ENCODE peak calls at places on chromosomes 4 and X, in five cellular contexts. H is SK-N-SH, D is K562, T is HepG2, C is GM12878. K is an unnamed sample.

GRCh38 chr4:86596802-86597201 is 2.7 kb downstream of the PTPN13 start:
- DNase-seq in T (no peak), H (no peak), D (no peak), C (no peak), K (peak; percentile 7)

GRCh38 chrX:17374619-17375360 is at the start of gene NHS:
- DNase-seq in H (peak; percentile 88), T (no peak), D (peak; percentile 31), C (no peak), K (peak; percentile 61)

GRCh38 chr4:88659890-88660208 is 37.8 kb downstream of the NAP1L5 start:
- DNase-seq in H (no peak), D (no peak), T (peak; percentile 25), C (no peak), K (no peak)

GRCh38 chrX:148043456-148043855 is 62.3 kb downstream of the FMR1NB start:
- DNase-seq in H (no peak), D (no peak), C (no peak), T (no peak), K (no peak)

GRCh38 chr4:951594-952468 is 19.6 kb downstream of the TMEM175 start:
- DNase-seq in C (no peak), T (no peak), D (no peak), H (peak; percentile 33), K (no peak)

GRCh38 chrX:48306175-48306574 is 50.3 kb downstream of the SSX3 start:
- DNase-seq in H (no peak), T (no peak), D (peak; percentile 19), C (no peak), K (no peak)

GRCh38 chr4:90727938-90728337 is 600.7 kb downstream of the CCSER1 start:
- DNase-seq in T (no peak), C (no peak), D (no peak), H (no peak), K (peak; percentile 45)

GRCh38 chrX:16552546-16552945 is 97.4 kb upstream of the S100G start:
- DNase-seq in H (no peak), D (no peak), T (no peak), C (no peak), K (no peak)

GRCh38 chr4:110830461-110830860 is 207.6 kb upstream of the PITX2 start:
- DNase-seq in H (no peak), T (no peak), D (no peak), C (no peak), K (no peak)

GRCh38 chr4:36494766-36495165 is 213.3 kb downstream of the DTHD1 start:
- DNase-seq in T (no peak), C (no peak), D (no peak), H (no peak), K (no peak)

GRCh38 chrX:44903107-44903506 is 30.1 kb downstream of the KDM6A start:
- DNase-seq in H (no peak), T (peak; percentile 50), C (no peak), D (peak; percentile 18), K (peak; percentile 33)

GRCh38 chr4:72899214-72899613 is 170.3 kb downstream of the COX18 start:
- DNase-seq in D (no peak), H (no peak), C (no peak), T (peak; percentile 67), K (no peak)

GRCh38 chr4:168695288-168695687 is 198.4 kb downstream of the PALLD start:
- DNase-seq in T (no peak), C (no peak), H (no peak), D (no peak), K (no peak)

GRCh38 chrX:49310371-49310770 is 6.9 kb downstream of the GAGE10 start:
- DNase-seq in D (no peak), T (no peak), H (no peak), C (no peak), K (no peak)

GRCh38 chr4:172982151-172982590 is 186.4 kb upstream of the GALNT7 start:
- DNase-seq in H (no peak), D (no peak), T (no peak), C (peak; percentile 33), K (peak; percentile 69)

GRCh38 chrX:8879750-8880149 is 78.6 kb upstream of the FAM9A start:
- DNase-seq in H (peak; percentile 33), T (peak; percentile 1), D (peak; percentile 57), C (no peak), K (no peak)

GRCh38 chr4:15542795-15543194 is 73.1 kb downstream of the CC2D2A start:
- DNase-seq in T (no peak), C (no peak), D (no peak), H (no peak), K (no peak)
- TF ChIP-seq ZBTB33 in T (no peak), C (no peak), D (no peak), H (no peak), K (no peak)

GRCh38 chrX:97039363-97040029 is 155.8 kb downstream of the RPA4 start:
- DNase-seq in T (no peak), C (peak; percentile 61), H (no peak), D (no peak), K (no peak)
- TF ChIP-seq ZBTB33 in T (no peak), C (no peak), H (no peak), D (no peak), K (no peak)

GRCh38 chr4:180333156-180333555 is 1910.0 kb upstream of the TENM3 start:
- DNase-seq in C (no peak), H (no peak), T (no peak), D (no peak), K (no peak)
- TF ChIP-seq ZBTB33 in C (no peak), H (no peak), T (no peak), D (no peak), K (no peak)

DNA sequence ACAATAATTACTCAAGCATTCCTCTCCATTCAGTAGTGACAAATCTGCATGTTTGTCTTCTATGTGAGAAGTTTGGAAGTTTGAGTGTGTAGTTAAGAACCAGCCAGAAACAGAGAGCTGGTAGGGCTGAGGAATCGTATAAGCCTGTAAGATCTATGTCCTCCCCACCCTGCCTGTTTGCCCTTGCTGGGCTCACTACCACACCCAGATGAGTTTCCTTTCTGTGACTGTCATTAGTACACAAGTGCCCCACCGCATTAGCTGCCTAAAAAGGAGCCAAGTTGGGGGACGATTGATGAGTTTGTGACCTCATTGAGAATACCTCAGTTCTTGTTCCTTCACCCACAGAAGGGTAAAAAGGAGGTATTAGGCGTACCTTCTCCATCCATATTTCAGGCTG is 28.3 kb downstream of the DOCK11 start:
- DNase-seq in D (no peak), H (no peak), T (no peak), C (no peak), K (no peak)
- TF ChIP-seq ZBTB33 in D (no peak), H (no peak), T (no peak), C (no peak), K (no peak)

GRCh38 chr4:52852696-52853095 is 9.4 kb upstream of the RASL11B start:
- DNase-seq in C (no peak), T (no peak), H (no peak), D (no peak), K (no peak)
- TF ChIP-seq ZBTB33 in C (no peak), T (no peak), H (no peak), D (no peak), K (no peak)

GRCh38 chrX:39335447-39336235 is 534.4 kb downstream of the MID1IP1 start:
- DNase-seq in T (no peak), C (no peak), D (no peak), H (no peak), K (no peak)

GRCh38 chrX:39337461-39337860 is 536.2 kb downstream of the MID1IP1 start:
- DNase-seq in D (no peak), C (no peak), H (no peak), T (no peak), K (no peak)

GRCh38 chrX:39338583-39338982 is 537.3 kb downstream of the MID1IP1 start:
- DNase-seq in C (no peak), H (no peak), D (no peak), T (no peak), K (no peak)

GRCh38 chrX:39331062-39331704 is 529.9 kb downstream of the MID1IP1 start:
- DNase-seq in C (peak; percentile 62), H (no peak), T (no peak), D (no peak), K (no peak)

GRCh38 chrX:39336709-39337294 is 535.5 kb downstream of the MID1IP1 start:
- DNase-seq in H (no peak), C (peak; percentile 32), D (no peak), T (no peak), K (no peak)
- TF ChIP-seq ZBTB33 in H (no peak), C (no peak), D (no peak), T (no peak), K (no peak)

DNA sequence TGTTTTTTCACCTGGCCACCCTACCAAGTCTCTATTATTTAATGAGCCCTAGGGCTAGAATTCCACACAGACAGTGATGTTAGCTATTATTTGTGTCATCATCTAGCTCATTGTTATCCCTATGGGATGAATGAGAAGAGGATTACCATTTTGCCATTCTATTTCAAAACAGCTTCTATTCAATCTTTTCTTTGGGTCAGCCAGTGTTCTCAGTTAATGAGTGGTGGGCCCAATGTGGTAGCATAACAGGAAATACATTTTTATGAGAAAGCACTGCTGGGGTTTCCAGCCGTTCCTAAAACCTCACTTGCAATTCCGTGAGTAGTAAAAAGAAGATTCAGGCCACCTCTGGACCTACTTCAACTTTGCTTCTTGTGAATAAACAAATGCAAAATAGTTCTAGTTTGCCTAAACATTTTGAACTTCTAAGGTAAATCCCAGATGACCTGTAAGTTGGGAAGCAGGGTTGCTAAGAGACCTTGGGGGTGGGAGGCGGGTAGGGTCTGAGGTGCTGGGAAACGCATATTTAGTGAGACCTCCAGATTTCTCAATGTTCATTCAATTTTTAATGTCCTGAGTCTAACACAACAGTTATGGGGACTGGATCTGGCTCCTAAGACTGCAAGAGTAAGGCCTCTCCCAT is 24.8 kb upstream of the CYP2U1 start:
- DNase-seq in H (no peak), D (no peak), C (no peak), T (no peak), K (no peak)
- TF ChIP-seq ZBTB33 in H (no peak), D (no peak), C (no peak), T (no peak), K (no peak)

GRCh38 chr4:164027805-164028204 is 533.3 kb downstream of the TMA16 start:
- DNase-seq in C (no peak), D (no peak), T (no peak), H (no peak), K (no peak)

GRCh38 chr4:164023214-164023613 is 528.7 kb downstream of the TMA16 start:
- DNase-seq in T (no peak), C (no peak), D (no peak), H (no peak), K (peak; percentile 12)

GRCh38 chr4:164021947-164022346 is 527.5 kb downstream of the TMA16 start:
- DNase-seq in T (no peak), D (no peak), H (no peak), C (no peak), K (no peak)
- TF ChIP-seq ZBTB33 in T (no peak), D (no peak), H (no peak), C (no peak), K (no peak)

K was measured in HCT116.